ENCODE peak calls at places on chromosomes 16 and 17, in nine cellular contexts. H, K, B, J, L, Z, R, A and Y are unnamed samples.

GRCh38 chr17:55086635-55087058 is 118.1 kb downstream of the STXBP4 start:
- DNase-seq in R (no peak), K (peak), H (no peak), J (no peak), L (no peak), A (no peak), Z (peak), B (no peak), Y (peak)

GRCh38 chr17:57957120-57957850 is 2.1 kb upstream of the CUEDC1 start:
- DNase-seq in A (peak), H (no peak), L (no peak), J (no peak), K (no peak), B (no peak), Z (no peak), R (no peak), Y (no peak)

GRCh38 chr17:3894927-3895343 is 2.1 kb upstream of the CAMKK1 start:
- DNase-seq in J (no peak), K (peak), Z (no peak), R (no peak), L (no peak), B (no peak), A (peak), H (no peak), Y (no peak)

GRCh38 chr16:75908718-75909117 is 182.4 kb upstream of the CPHXL start:
- DNase-seq in K (no peak), H (peak), Z (no peak), R (no peak), J (no peak), L (no peak), B (no peak), A (no peak), Y (no peak)

GRCh38 chr17:17228521-17229279 is 8.3 kb downstream of the FLCN start:
- DNase-seq in L (no peak), B (no peak), Z (no peak), R (no peak), A (no peak), K (no peak), J (no peak), H (no peak), Y (no peak)

GRCh38 chr17:55286681-55287589 is 22.2 kb downstream of the HLF start:
- DNase-seq in A (peak), J (no peak), R (no peak), L (no peak), H (no peak), Z (no peak), B (peak), K (no peak), Y (no peak)

GRCh38 chr17:74165811-74166365 is 37.6 kb upstream of the RPL38 start:
- DNase-seq in K (no peak), A (no peak), J (no peak), H (no peak), R (no peak), L (no peak), Z (no peak), B (no peak), Y (no peak)

GRCh38 chr17:3531266-3532101 is 26.1 kb downstream of the TRPV3 start:
- DNase-seq in L (no peak), H (no peak), A (no peak), J (no peak), B (no peak), Z (no peak), K (no peak), R (peak), Y (no peak)

GRCh38 chr16:81711609-81712329 is 67.3 kb upstream of the PLCG2 start:
- DNase-seq in R (peak), H (peak), J (peak), L (no peak), B (peak), Z (peak), K (peak), A (no peak), Y (peak)